ENCODE peak calls at places on chromosome 19, in eight cellular contexts. E, M, H, J, R, G, S and W are unnamed samples.
A peak's percentile ranks its signal among the peaks of the same experiment; 100 is the strongest.

GRCh38 chr19:51783373-51783772 is 11.6 kb upstream of the FPR3 start:
- DNase-seq in G (peak; percentile 72), R (no peak), J (no peak), M (no peak), E (no peak), S (no peak), H (no peak), W (no peak)

GRCh38 chr19:57302020-57302465 is 18.2 kb upstream of the ZNF543 start:
- DNase-seq in E (no peak), S (no peak), J (no peak), R (no peak), M (no peak), G (peak; percentile 98), H (no peak), W (no peak)

GRCh38 chr19:53394522-53394973 is 401 bp upstream of the ZNF765 start:
- DNase-seq in G (peak; percentile 81), H (no peak), S (no peak), R (no peak), J (no peak), M (no peak), E (no peak), W (no peak)

GRCh38 chr19:47275866-47276461 is 1.3 kb downstream of the INAFM1 start:
- DNase-seq in S (no peak), M (no peak), R (no peak), E (peak; percentile 47), J (no peak), H (no peak), G (no peak), W (no peak)

GRCh38 chr19:42290523-42291436 is 11.2 kb upstream of the PRR19 start:
- DNase-seq in E (no peak), S (peak; percentile 60), H (peak; percentile 49), R (peak; percentile 79), G (peak; percentile 38), J (no peak), M (no peak), W (peak; percentile 70)

GRCh38 chr19:36151144-36152051 is 849 bp downstream of the COX7A1 start:
- DNase-seq in G (no peak), E (peak; percentile 59), H (no peak), S (no peak), M (no peak), J (no peak), R (no peak), W (no peak)

GRCh38 chr19:44603201-44603945 is 10.0 kb upstream of the IGSF23 start:
- DNase-seq in G (peak; percentile 73), R (no peak), J (no peak), H (no peak), S (no peak), E (no peak), M (no peak), W (no peak)

GRCh38 chr19:5691930-5692784 is 2.1 kb downstream of the RPL36 start:
- DNase-seq in G (no peak), S (no peak), E (no peak), H (no peak), J (no peak), M (no peak), R (no peak), W (no peak)

GRCh38 chr19:43444531-43445340 is 20.7 kb downstream of the LYPD3 start:
- DNase-seq in S (no peak), H (no peak), J (no peak), E (no peak), G (peak; percentile 87), R (no peak), M (no peak), W (no peak)

GRCh38 chr19:48637948-48638830 is 1.0 kb upstream of the DBP start:
- DNase-seq in S (peak; percentile 71), J (peak; percentile 91), E (peak; percentile 81), G (peak; percentile 94), M (peak; percentile 87), H (peak; percentile 84), R (peak; percentile 92), W (no peak)

GRCh38 chr19:15810335-15810734 is 5.1 kb downstream of the OR10H1 start:
- DNase-seq in S (no peak), R (no peak), J (no peak), M (no peak), E (peak; percentile 14), G (peak; percentile 4), H (no peak), W (no peak)

GRCh38 chr19:4506449-4507149 is 11.7 kb downstream of the PLIN4 start:
- DNase-seq in M (no peak), E (no peak), G (peak; percentile 82), H (no peak), J (no peak), R (no peak), S (no peak), W (no peak)

GRCh38 chr19:42176990-42177685 is 40.3 kb downstream of the DEDD2 start:
- DNase-seq in G (peak; percentile 81), H (peak; percentile 64), E (peak; percentile 33), S (peak; percentile 65), R (peak; percentile 77), J (peak; percentile 82), M (peak; percentile 82), W (peak; percentile 68)

GRCh38 chr19:6272411-6272791 is 7.4 kb downstream of the MLLT1 start:
- DNase-seq in S (no peak), R (no peak), E (no peak), H (no peak), J (no peak), G (no peak), M (no peak), W (no peak)